ENCODE peak calls at places on chromosomes 11 and 22, in five cellular contexts. G is HFFc6; O is naive thymus-derived CD8-positive, alpha-beta T cell; B is GM19239; K is stimulated activated CD8-positive, alpha-beta memory T cell treated with anti-CD3 and anti-CD28 coated beads, Interleukin-4, amount 100 ng/mL, for 1 hour. N is an unnamed sample.

GRCh38 chr11:120878781-120879180 is 145.1 kb upstream of the TBCEL start:
- DNase-seq in G (no peak), K (no peak), B (no peak), O (no peak), N (no peak)

GRCh38 chr11:6497069-6497839 is at the start of gene DNHD1:
- DNase-seq in K (no peak), O (no peak), B (no peak), G (no peak), N (no peak)

GRCh38 chr22:20429254-20430100 is 8.1 kb downstream of the SCARF2 start:
- DNase-seq in B (peak; percentile 95), G (no peak), K (peak; percentile 67), O (peak; percentile 83), N (no peak)

GRCh38 chr11:2549876-2550605 is 105.2 kb downstream of the KCNQ1 start:
- DNase-seq in O (no peak), B (no peak), K (no peak), G (no peak), N (no peak)

GRCh38 chr22:50720301-50720845 is 17.6 kb upstream of the ACR start:
- DNase-seq in G (no peak), O (no peak), B (no peak), K (no peak), N (no peak)

GRCh38 chr22:25086902-25087282 is 112.8 kb upstream of the CRYBB3 start:
- DNase-seq in O (no peak), G (no peak), B (no peak), K (no peak), N (no peak)

GRCh38 chr11:75013051-75013450 is 24.3 kb downstream of the NEU3 start:
- DNase-seq in B (no peak), G (no peak), K (no peak), O (no peak), N (no peak)

GRCh38 chr11:13970986-13971385 is 8.5 kb downstream of the SPON1 start:
- DNase-seq in K (no peak), B (no peak), G (peak; percentile 1), O (no peak), N (no peak)

GRCh38 chr11:118232659-118233058 is 7.8 kb upstream of the JAML start:
- DNase-seq in G (no peak), O (no peak), B (no peak), K (no peak), N (no peak)

GRCh38 chr11:15171956-15172355 is 57.2 kb downstream of the INSC start:
- DNase-seq in O (no peak), K (no peak), G (no peak), B (no peak), N (no peak)

GRCh38 chr11:64759722-64760719 is at the start of gene PYGM:
- DNase-seq in O (no peak), K (no peak), G (no peak), B (no peak), N (peak; percentile 7)

GRCh38 chr11:65588199-65589054 is 7.2 kb downstream of the KCNK7 start:
- DNase-seq in G (peak; percentile 46), B (peak; percentile 100), K (peak; percentile 61), O (peak; percentile 74), N (peak; percentile 45)

GRCh38 chr11:42890773-42891172 is 421.0 kb upstream of the API5 start:
- DNase-seq in B (no peak), G (no peak), O (no peak), K (no peak), N (no peak)

GRCh38 chr11:13008625-13009475 is at the start of gene RASSF10:
- DNase-seq in K (no peak), B (peak; percentile 57), G (no peak), O (no peak), N (peak; percentile 74)

GRCh38 chr11:43145653-43146052 is 166.1 kb upstream of the API5 start:
- DNase-seq in O (no peak), K (no peak), B (no peak), G (no peak), N (no peak)

GRCh38 chr11:14764213-14764898 is 120.8 kb downstream of the PDE3B start:
- DNase-seq in G (no peak), O (no peak), K (no peak), B (no peak), N (no peak)

GRCh38 chr11:126317681-126318641 is 14.1 kb downstream of the DCPS start:
- DNase-seq in O (no peak), G (peak; percentile 61), B (no peak), K (no peak), N (peak; percentile 44)

GRCh38 chr22:50190182-50190951 is 4.7 kb downstream of the TRABD start:
- DNase-seq in G (peak; percentile 44), O (peak; percentile 80), B (peak; percentile 74), K (peak; percentile 65), N (peak; percentile 41)